ENCODE peak calls at places on chromosomes 6 and 20, in nine cellular contexts. One of them, this sample, is unnamed.

GRCh38 chr6:99712560-99712959 is 105.9 kb downstream of the PRDM13 start:
- DNase-seq in progenitor cell of endocrine pancreas: no peak
- DNase-seq in endothelial cell of umbilical vein: no peak
- DNase-seq in uterus: no peak
- DNase-seq in RWPE1: no peak
- DNase-seq in psoas muscle: no peak
- DNase-seq in stomach: no peak
- DNase-seq in pancreas: no peak
- DNase-seq in GM13977: no peak
- DNase-seq in this sample: no peak

GRCh38 chr20:18391686-18392085 is 75.1 kb downstream of the DZANK1 start:
- DNase-seq in GM13977: no peak
- DNase-seq in progenitor cell of endocrine pancreas: no peak
- DNase-seq in psoas muscle: no peak
- DNase-seq in stomach: no peak
- DNase-seq in RWPE1: no peak
- DNase-seq in uterus: no peak
- DNase-seq in pancreas: no peak
- DNase-seq in endothelial cell of umbilical vein: no peak
- DNase-seq in this sample: no peak

GRCh38 chr6:10553869-10554268 is 32.7 kb downstream of the GCNT2 start:
- DNase-seq in GM13977: no peak
- DNase-seq in stomach: no peak
- DNase-seq in psoas muscle: no peak
- DNase-seq in RWPE1: no peak
- DNase-seq in pancreas: no peak
- DNase-seq in endothelial cell of umbilical vein: no peak
- DNase-seq in uterus: no peak
- DNase-seq in progenitor cell of endocrine pancreas: no peak
- DNase-seq in this sample: no peak

GRCh38 chr6:159578629-159579028 is 114.4 kb downstream of the SOD2 start:
- DNase-seq in psoas muscle: no peak
- DNase-seq in stomach: no peak
- DNase-seq in RWPE1: peak
- DNase-seq in progenitor cell of endocrine pancreas: no peak
- DNase-seq in endothelial cell of umbilical vein: no peak
- DNase-seq in pancreas: no peak
- DNase-seq in uterus: no peak
- DNase-seq in GM13977: no peak
- DNase-seq in this sample: no peak

GRCh38 chr20:58144071-58144470 is 84.4 kb downstream of the ANKRD60 start:
- DNase-seq in progenitor cell of endocrine pancreas: no peak
- DNase-seq in GM13977: no peak
- DNase-seq in pancreas: no peak
- DNase-seq in stomach: no peak
- DNase-seq in endothelial cell of umbilical vein: no peak
- DNase-seq in uterus: no peak
- DNase-seq in psoas muscle: no peak
- DNase-seq in RWPE1: no peak
- DNase-seq in this sample: no peak

GRCh38 chr20:23161968-23162696 is 76.0 kb upstream of the CD93 start:
- DNase-seq in pancreas: no peak
- DNase-seq in psoas muscle: peak
- DNase-seq in endothelial cell of umbilical vein: peak
- DNase-seq in GM13977: no peak
- DNase-seq in stomach: peak
- DNase-seq in progenitor cell of endocrine pancreas: no peak
- DNase-seq in RWPE1: peak
- DNase-seq in uterus: peak
- DNase-seq in this sample: peak

GRCh38 chr20:62739581-62740285 is 31.1 kb downstream of the NTSR1 start:
- DNase-seq in stomach: no peak
- DNase-seq in pancreas: peak
- DNase-seq in RWPE1: peak
- DNase-seq in progenitor cell of endocrine pancreas: no peak
- DNase-seq in uterus: no peak
- DNase-seq in endothelial cell of umbilical vein: no peak
- DNase-seq in GM13977: no peak
- DNase-seq in psoas muscle: peak
- DNase-seq in this sample: peak

GRCh38 chr20:25318471-25319240 is 70.8 kb downstream of the PYGB start:
- DNase-seq in GM13977: peak
- DNase-seq in endothelial cell of umbilical vein: no peak
- DNase-seq in RWPE1: no peak
- DNase-seq in progenitor cell of endocrine pancreas: no peak
- DNase-seq in stomach: peak
- DNase-seq in pancreas: peak
- DNase-seq in uterus: no peak
- DNase-seq in psoas muscle: no peak
- DNase-seq in this sample: no peak

DNA sequence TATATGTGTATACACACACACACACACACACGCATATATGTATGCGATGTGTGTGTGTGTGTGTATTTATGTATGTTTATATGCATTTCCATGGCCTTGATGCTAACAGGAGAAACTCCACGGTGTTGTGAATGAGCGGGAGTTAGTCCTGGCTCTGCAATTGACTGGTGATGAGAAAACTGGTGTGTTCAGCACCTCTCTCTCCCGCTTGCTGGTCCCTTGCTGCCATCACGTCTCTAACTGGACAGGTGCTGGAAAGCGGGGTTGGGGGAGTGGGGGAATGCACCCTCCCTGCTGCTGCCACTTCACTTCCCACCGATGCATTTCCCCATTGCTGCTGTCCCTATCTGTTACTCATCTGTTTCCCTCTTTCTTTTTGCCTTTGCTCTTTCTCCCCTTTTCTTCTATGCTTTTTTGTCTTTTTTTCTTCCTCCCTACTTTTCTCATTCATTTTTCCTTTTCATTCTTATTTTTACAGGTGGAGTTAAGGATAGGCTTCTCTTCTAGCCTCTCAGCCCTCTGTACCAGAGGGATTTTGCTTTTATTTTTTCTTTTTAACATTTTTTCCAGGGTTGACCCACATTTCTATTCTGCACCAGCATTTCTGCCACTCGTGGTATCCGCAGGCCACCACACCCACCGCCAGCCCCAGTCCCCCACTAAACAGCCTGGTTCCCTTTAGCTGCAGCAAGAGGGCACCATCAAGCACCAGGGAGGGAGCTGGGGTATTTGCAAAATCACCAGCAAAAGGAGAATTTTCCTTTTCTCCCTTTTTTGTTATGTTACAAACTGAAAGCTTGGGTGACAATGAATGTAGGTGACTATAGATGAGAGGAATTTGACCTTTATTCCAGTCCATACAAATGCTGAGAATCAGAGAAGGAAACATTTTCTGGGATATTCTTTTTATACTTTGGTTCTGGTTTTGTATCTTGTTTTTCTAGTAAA is 115.6 kb downstream of the TCP11 start:
- DNase-seq in endothelial cell of umbilical vein: peak
- DNase-seq in stomach: no peak
- DNase-seq in uterus: no peak
- DNase-seq in pancreas: no peak
- DNase-seq in progenitor cell of endocrine pancreas: no peak
- DNase-seq in RWPE1: no peak
- DNase-seq in psoas muscle: no peak
- DNase-seq in GM13977: no peak
- DNase-seq in this sample: no peak
- TF ChIP-seq CTCF in endothelial cell of umbilical vein: peak
- TF ChIP-seq CTCF in stomach: no peak
- TF ChIP-seq CTCF in uterus: no peak
- TF ChIP-seq CTCF in pancreas: no peak
- TF ChIP-seq CTCF in progenitor cell of endocrine pancreas: no peak
- TF ChIP-seq CTCF in RWPE1: no peak
- TF ChIP-seq CTCF in psoas muscle: no peak
- TF ChIP-seq CTCF in GM13977: no peak
- TF ChIP-seq CTCF in this sample: no peak

GRCh38 chr6:41878961-41879405 is 16.2 kb downstream of the USP49 start:
- DNase-seq in uterus: no peak
- DNase-seq in GM13977: no peak
- DNase-seq in stomach: no peak
- DNase-seq in endothelial cell of umbilical vein: no peak
- DNase-seq in progenitor cell of endocrine pancreas: no peak
- DNase-seq in RWPE1: no peak
- DNase-seq in psoas muscle: no peak
- DNase-seq in pancreas: no peak
- DNase-seq in this sample: no peak

GRCh38 chr6:41877051-41877680 is 18.0 kb downstream of the USP49 start:
- DNase-seq in progenitor cell of endocrine pancreas: no peak
- DNase-seq in stomach: no peak
- DNase-seq in psoas muscle: no peak
- DNase-seq in RWPE1: no peak
- DNase-seq in uterus: no peak
- DNase-seq in GM13977: no peak
- DNase-seq in endothelial cell of umbilical vein: no peak
- DNase-seq in pancreas: no peak
- DNase-seq in this sample: no peak

GRCh38 chr6:41884957-41885356 is 10.2 kb downstream of the USP49 start:
- DNase-seq in stomach: no peak
- DNase-seq in progenitor cell of endocrine pancreas: no peak
- DNase-seq in GM13977: no peak
- DNase-seq in uterus: no peak
- DNase-seq in RWPE1: no peak
- DNase-seq in endothelial cell of umbilical vein: no peak
- DNase-seq in psoas muscle: no peak
- DNase-seq in pancreas: no peak
- DNase-seq in this sample: no peak

GRCh38 chr6:41878246-41878645 is 16.9 kb downstream of the USP49 start:
- DNase-seq in uterus: no peak
- DNase-seq in endothelial cell of umbilical vein: no peak
- DNase-seq in psoas muscle: no peak
- DNase-seq in stomach: no peak
- DNase-seq in GM13977: no peak
- DNase-seq in pancreas: no peak
- DNase-seq in RWPE1: no peak
- DNase-seq in progenitor cell of endocrine pancreas: no peak
- DNase-seq in this sample: no peak

GRCh38 chr6:41881506-41881905 is 13.7 kb downstream of the USP49 start:
- DNase-seq in psoas muscle: no peak
- DNase-seq in GM13977: no peak
- DNase-seq in progenitor cell of endocrine pancreas: no peak
- DNase-seq in uterus: no peak
- DNase-seq in RWPE1: no peak
- DNase-seq in endothelial cell of umbilical vein: no peak
- DNase-seq in stomach: no peak
- DNase-seq in pancreas: no peak
- DNase-seq in this sample: no peak
- TF ChIP-seq CTCF in psoas muscle: no peak
- TF ChIP-seq CTCF in GM13977: no peak
- TF ChIP-seq CTCF in progenitor cell of endocrine pancreas: no peak
- TF ChIP-seq CTCF in uterus: no peak
- TF ChIP-seq CTCF in RWPE1: no peak
- TF ChIP-seq CTCF in endothelial cell of umbilical vein: no peak
- TF ChIP-seq CTCF in stomach: no peak
- TF ChIP-seq CTCF in pancreas: no peak
- TF ChIP-seq CTCF in this sample: no peak

GRCh38 chr6:44020664-44021425 is 106.4 kb downstream of the MRPL14 start:
- DNase-seq in psoas muscle: no peak
- DNase-seq in pancreas: no peak
- DNase-seq in GM13977: no peak
- DNase-seq in RWPE1: no peak
- DNase-seq in endothelial cell of umbilical vein: no peak
- DNase-seq in stomach: no peak
- DNase-seq in progenitor cell of endocrine pancreas: no peak
- DNase-seq in uterus: no peak
- DNase-seq in this sample: no peak

GRCh38 chr6:44022296-44022661 is 105.0 kb downstream of the MRPL14 start:
- DNase-seq in pancreas: peak
- DNase-seq in RWPE1: no peak
- DNase-seq in GM13977: no peak
- DNase-seq in progenitor cell of endocrine pancreas: no peak
- DNase-seq in psoas muscle: no peak
- DNase-seq in endothelial cell of umbilical vein: peak
- DNase-seq in uterus: no peak
- DNase-seq in stomach: no peak
- DNase-seq in this sample: no peak

GRCh38 chr6:44022671-44023352 is 104.4 kb downstream of the MRPL14 start:
- DNase-seq in uterus: no peak
- DNase-seq in RWPE1: no peak
- DNase-seq in GM13977: no peak
- DNase-seq in progenitor cell of endocrine pancreas: no peak
- DNase-seq in pancreas: peak
- DNase-seq in endothelial cell of umbilical vein: no peak
- DNase-seq in stomach: no peak
- DNase-seq in psoas muscle: no peak
- DNase-seq in this sample: no peak

GRCh38 chr6:44020148-44020547 is 107.1 kb downstream of the MRPL14 start:
- DNase-seq in progenitor cell of endocrine pancreas: no peak
- DNase-seq in endothelial cell of umbilical vein: no peak
- DNase-seq in RWPE1: no peak
- DNase-seq in stomach: no peak
- DNase-seq in pancreas: no peak
- DNase-seq in psoas muscle: no peak
- DNase-seq in uterus: peak
- DNase-seq in GM13977: no peak
- DNase-seq in this sample: no peak

GRCh38 chr6:44021628-44022295 is 105.5 kb downstream of the MRPL14 start:
- DNase-seq in uterus: no peak
- DNase-seq in stomach: no peak
- DNase-seq in RWPE1: no peak
- DNase-seq in endothelial cell of umbilical vein: no peak
- DNase-seq in pancreas: peak
- DNase-seq in GM13977: no peak
- DNase-seq in psoas muscle: no peak
- DNase-seq in progenitor cell of endocrine pancreas: no peak
- DNase-seq in this sample: no peak
- TF ChIP-seq CTCF in uterus: no peak
- TF ChIP-seq CTCF in stomach: no peak
- TF ChIP-seq CTCF in RWPE1: no peak
- TF ChIP-seq CTCF in endothelial cell of umbilical vein: no peak
- TF ChIP-seq CTCF in pancreas: no peak
- TF ChIP-seq CTCF in GM13977: no peak
- TF ChIP-seq CTCF in psoas muscle: no peak
- TF ChIP-seq CTCF in progenitor cell of endocrine pancreas: no peak
- TF ChIP-seq CTCF in this sample: no peak

DNA sequence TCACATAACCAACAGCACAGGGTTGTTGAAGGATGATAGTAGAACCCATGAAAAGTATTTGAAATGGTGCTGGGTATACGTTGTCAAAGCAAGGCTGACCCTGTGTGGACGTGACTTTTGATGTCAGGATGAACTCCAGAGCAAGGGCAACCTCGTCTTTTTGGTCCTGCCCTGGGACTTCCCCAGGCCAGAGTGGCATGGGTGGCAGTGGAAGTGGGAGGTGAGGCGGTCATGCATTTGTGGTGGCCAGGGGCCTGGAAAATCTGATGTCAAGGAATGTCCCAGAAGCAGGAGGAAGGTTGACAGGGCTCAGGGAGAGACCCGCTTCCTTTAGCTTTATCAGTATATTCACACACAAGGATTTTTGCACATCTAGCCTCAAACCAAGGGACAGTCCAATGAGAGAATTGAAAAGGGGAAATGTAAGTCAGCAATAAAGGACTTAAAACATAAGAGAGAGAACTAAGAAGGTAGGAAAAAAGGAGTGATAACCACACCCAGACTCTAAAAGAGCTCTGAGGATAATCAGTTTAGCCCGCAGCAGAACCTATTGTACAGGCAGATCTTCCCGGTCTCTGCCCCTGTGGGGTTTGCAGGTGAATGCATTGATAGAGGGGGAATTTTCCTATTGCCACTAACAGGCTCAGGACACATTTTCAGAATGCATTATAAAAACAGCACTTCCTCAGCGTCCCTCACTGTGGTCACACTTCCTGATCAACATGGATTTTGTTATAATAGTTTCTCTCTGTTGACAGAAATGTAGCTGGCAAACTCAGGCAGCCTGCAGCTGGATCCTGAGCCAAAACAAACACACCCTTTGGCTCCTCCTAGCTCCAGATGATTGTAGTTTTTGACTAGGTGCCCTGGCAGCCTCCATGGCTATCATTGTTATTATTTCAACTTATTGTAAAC is 98.7 kb upstream of the HDGFL1 start:
- DNase-seq in stomach: peak
- DNase-seq in RWPE1: peak
- DNase-seq in progenitor cell of endocrine pancreas: no peak
- DNase-seq in endothelial cell of umbilical vein: peak
- DNase-seq in GM13977: no peak
- DNase-seq in psoas muscle: no peak
- DNase-seq in uterus: peak
- DNase-seq in pancreas: no peak
- DNase-seq in this sample: no peak
- TF ChIP-seq CTCF in stomach: no peak
- TF ChIP-seq CTCF in RWPE1: peak
- TF ChIP-seq CTCF in progenitor cell of endocrine pancreas: peak
- TF ChIP-seq CTCF in endothelial cell of umbilical vein: no peak
- TF ChIP-seq CTCF in GM13977: no peak
- TF ChIP-seq CTCF in psoas muscle: peak
- TF ChIP-seq CTCF in uterus: no peak
- TF ChIP-seq CTCF in pancreas: no peak
- TF ChIP-seq CTCF in this sample: no peak